ENCODE peak calls at places on chromosomes 5 and 9, in nine cellular contexts. D is breast epithelium, Y is K562, R is HepG2, T is GM12892, K is GM23338, L is H1, B is Panc1, U is prostate gland. W is an unnamed sample.

GRCh38 chr9:77277719-77278118 is 100.4 kb downstream of the VPS13A start:
- DNase-seq in T (no peak), D (no peak), U (no peak), R (no peak), Y (no peak), K (no peak), B (no peak), L (no peak), W (no peak)

GRCh38 chr9:26675055-26675454 is 217.5 kb downstream of the CAAP1 start:
- DNase-seq in Y (no peak), R (no peak), B (no peak), K (no peak), D (no peak), U (no peak), L (no peak), T (no peak), W (no peak)

GRCh38 chr5:124704594-124705284 is 41.7 kb downstream of the ZNF608 start:
- DNase-seq in D (no peak), T (no peak), B (no peak), R (peak), U (no peak), L (no peak), K (no peak), Y (no peak), W (no peak)

GRCh38 chr5:57650360-57651069 is 167.9 kb upstream of the ACTBL2 start:
- DNase-seq in R (peak), Y (peak), U (peak), T (no peak), B (peak), L (peak), D (no peak), K (peak), W (no peak)

GRCh38 chr5:139105621-139106071 is 92.5 kb downstream of the SIL1 start:
- DNase-seq in R (no peak), D (no peak), Y (no peak), U (no peak), L (no peak), T (no peak), B (no peak), K (peak), W (no peak)

GRCh38 chr5:143244000-143244736 is 159.3 kb downstream of the NR3C1 start:
- DNase-seq in Y (no peak), T (no peak), B (peak), D (peak), L (no peak), K (no peak), U (peak), R (peak), W (no peak)

GRCh38 chr9:19186240-19186639 is 44.3 kb upstream of the DENND4C start:
- DNase-seq in L (no peak), R (no peak), K (no peak), T (no peak), D (no peak), U (no peak), B (no peak), Y (no peak), W (no peak)

GRCh38 chr5:81181576-81182316 is 51.4 kb upstream of the CKMT2 start:
- DNase-seq in R (no peak), D (no peak), Y (no peak), T (no peak), U (no peak), L (no peak), B (no peak), K (peak), W (no peak)

GRCh38 chr5:111394580-111394979 is 117.8 kb downstream of the STARD4 start:
- DNase-seq in U (no peak), D (no peak), Y (no peak), T (no peak), B (peak), R (no peak), L (no peak), K (no peak), W (no peak)

GRCh38 chr9:121593066-121593465 is 58.4 kb upstream of the DAB2IP start:
- DNase-seq in Y (no peak), U (no peak), L (no peak), B (no peak), R (no peak), T (no peak), D (no peak), K (no peak), W (no peak)

GRCh38 chr5:111830333-111830732 is 73.3 kb upstream of the NREP start:
- DNase-seq in B (no peak), U (no peak), T (no peak), R (no peak), Y (no peak), K (no peak), D (no peak), L (no peak), W (no peak)

GRCh38 chr5:1723957-1724821 is 75.4 kb downstream of the MRPL36 start:
- DNase-seq in Y (no peak), U (peak), R (no peak), K (no peak), B (no peak), D (peak), T (no peak), L (no peak), W (peak)

GRCh38 chr5:124980174-124980941 is 233.9 kb upstream of the ZNF608 start:
- DNase-seq in T (no peak), B (no peak), R (no peak), L (peak), U (no peak), Y (no peak), D (peak), K (peak), W (peak)

GRCh38 chr5:146307796-146308195 is 30.8 kb upstream of the POU4F3 start:
- DNase-seq in U (no peak), B (no peak), R (no peak), L (no peak), T (no peak), Y (no peak), K (no peak), D (no peak), W (no peak)

GRCh38 chr9:104725014-104725413 is 22.5 kb upstream of the NIPSNAP3A start:
- DNase-seq in Y (no peak), L (no peak), U (no peak), R (no peak), D (no peak), T (no peak), K (no peak), B (no peak), W (no peak)

GRCh38 chr9:27340876-27341540 is 44.1 kb upstream of the EQTN start:
- DNase-seq in K (peak), Y (no peak), B (no peak), L (no peak), R (no peak), U (no peak), T (no peak), D (no peak), W (no peak)

GRCh38 chr9:105639936-105640335 is 22.3 kb upstream of the TAL2 start:
- DNase-seq in K (no peak), L (no peak), R (no peak), Y (no peak), B (no peak), T (no peak), U (no peak), D (no peak), W (no peak)

GRCh38 chr5:104785097-104785496 is 1222.5 kb upstream of the NUDT12 start:
- DNase-seq in T (no peak), U (no peak), K (no peak), Y (no peak), R (no peak), D (no peak), L (no peak), B (no peak), W (no peak)

GRCh38 chr5:75337366-75338021 is 474 bp downstream of the HMGCR start:
- DNase-seq in U (peak), T (peak), L (no peak), R (no peak), K (no peak), Y (peak), B (no peak), D (peak), W (no peak)

GRCh38 chr9:15724006-15724405 is 171.2 kb downstream of the CCDC171 start:
- DNase-seq in Y (no peak), U (no peak), D (no peak), R (no peak), K (no peak), T (no peak), B (no peak), L (no peak), W (no peak)

GRCh38 chr5:177433658-177434217 is 7.3 kb downstream of the GRK6 start:
- DNase-seq in U (no peak), L (no peak), B (no peak), Y (no peak), K (no peak), T (no peak), R (no peak), D (no peak), W (no peak)

GRCh38 chr9:17075146-17075757 is 59.6 kb upstream of the CNTLN start:
- DNase-seq in K (no peak), T (no peak), D (no peak), Y (no peak), B (no peak), R (no peak), U (no peak), L (no peak), W (no peak)

GRCh38 chr5:110880413-110880812 is 141.6 kb downstream of the SLC25A46 start:
- DNase-seq in L (no peak), R (no peak), T (no peak), K (no peak), Y (no peak), B (no peak), U (no peak), D (peak), W (no peak)

GRCh38 chr9:99075246-99075912 is 29.5 kb upstream of the TGFBR1 start:
- DNase-seq in T (no peak), B (no peak), U (no peak), Y (peak), K (no peak), R (no peak), L (no peak), D (no peak), W (no peak)

DNA sequence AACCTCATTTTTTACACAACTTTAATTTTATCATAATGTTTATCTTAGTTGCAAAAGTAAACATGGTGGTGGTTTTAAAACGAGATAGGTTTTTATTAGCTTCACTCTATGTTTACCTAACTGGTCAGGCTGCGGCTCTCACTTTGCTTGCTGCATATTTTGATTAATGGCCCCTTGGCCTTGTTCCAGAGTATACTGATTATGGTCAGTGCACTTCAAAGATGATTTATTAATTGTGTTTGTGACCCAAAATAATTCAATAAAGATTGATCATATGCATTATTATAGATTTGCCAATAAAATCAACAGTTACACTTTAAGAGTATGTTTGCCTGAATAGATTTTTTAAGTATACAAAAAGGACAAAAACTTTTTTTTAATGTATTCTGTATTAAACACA is 188.0 kb downstream of the XRCC4 start:
- DNase-seq in K (no peak), B (peak), D (no peak), R (peak), T (no peak), Y (peak), U (peak), L (no peak), W (no peak)
- TF ChIP-seq POLR2AphosphoS5 in K (no peak), B (peak), D (no peak), R (no peak), T (no peak), Y (no peak), U (peak), L (no peak), W (no peak)

GRCh38 chr9:107636596-107637405 is 147.2 kb upstream of the KLF4 start:
- DNase-seq in U (no peak), R (no peak), L (no peak), K (no peak), T (no peak), D (no peak), B (no peak), Y (no peak), W (no peak)
- TF ChIP-seq POLR2AphosphoS5 in U (no peak), R (no peak), L (no peak), K (no peak), T (no peak), D (no peak), B (no peak), Y (no peak), W (no peak)

GRCh38 chr9:108994695-108995094 is 18.6 kb downstream of the CTNNAL1 start:
- DNase-seq in U (no peak), R (no peak), L (no peak), B (no peak), K (no peak), Y (peak), D (no peak), T (no peak), W (no peak)
- TF ChIP-seq POLR2AphosphoS5 in U (no peak), R (no peak), L (no peak), B (no peak), K (no peak), Y (no peak), D (no peak), T (no peak), W (no peak)

GRCh38 chr9:135908334-135909204 is 1.2 kb upstream of the CAMSAP1 start:
- DNase-seq in R (no peak), B (no peak), T (no peak), L (no peak), K (no peak), D (no peak), U (no peak), Y (peak), W (no peak)
- TF ChIP-seq POLR2AphosphoS5 in R (no peak), B (no peak), T (no peak), L (no peak), K (no peak), D (no peak), U (no peak), Y (no peak), W (no peak)

DNA sequence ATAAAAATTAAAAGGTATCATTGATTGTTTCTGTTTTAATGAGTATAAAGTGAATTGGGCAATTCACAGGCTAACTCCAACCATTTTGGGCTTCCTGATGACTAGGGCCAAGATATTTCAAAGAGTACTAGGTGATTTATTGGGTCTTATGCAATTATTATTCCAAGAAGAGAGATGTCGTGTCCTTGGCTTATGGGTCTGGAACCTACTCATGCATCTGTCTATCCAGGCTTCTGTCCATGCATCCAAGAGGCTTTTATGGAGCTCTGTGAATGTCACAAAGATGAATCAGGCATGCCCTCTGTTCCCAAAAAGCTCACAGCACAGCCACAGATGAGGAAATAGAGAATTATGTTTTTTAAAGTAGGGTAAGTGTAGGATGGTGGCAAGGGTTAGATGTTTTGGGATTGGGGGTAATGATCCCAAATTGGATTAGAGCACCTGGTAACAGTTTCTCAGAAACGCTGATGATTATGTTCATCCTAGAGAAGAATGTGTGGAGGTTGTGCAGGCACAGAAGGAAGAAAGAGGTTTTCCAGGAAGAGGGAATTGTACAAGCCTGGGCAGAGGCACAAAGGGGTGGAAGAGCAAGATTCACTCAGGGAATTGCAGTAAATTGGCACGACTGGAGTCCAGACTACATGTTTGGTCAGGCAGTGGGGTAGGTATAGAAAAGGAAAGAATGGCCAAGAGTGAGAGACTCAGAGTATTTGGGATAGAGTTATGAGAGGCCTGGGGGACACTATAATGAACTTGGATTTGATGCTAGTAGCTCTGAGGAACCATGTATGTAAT is 83.0 kb upstream of the TNC start:
- DNase-seq in D (no peak), L (no peak), R (no peak), Y (no peak), K (no peak), U (peak), B (no peak), T (no peak), W (no peak)
- TF ChIP-seq POLR2AphosphoS5 in D (no peak), L (no peak), R (no peak), Y (no peak), K (no peak), U (peak), B (no peak), T (no peak), W (no peak)